ENCODE peak calls at places on chromosome 6, in four cellular contexts. C is NCI-H460, Y is NCI-H345, Z is RKO. N is an unnamed sample.
A peak's percentile ranks its signal among the peaks of the same experiment; 100 is the strongest.

GRCh38 chr6:43746613-43747101 is 23.4 kb upstream of the VEGFA start:
- DNase-seq in Y (no peak), C (no peak), Z (no peak), N (no peak)

GRCh38 chr6:29750709-29751108 is 27.5 kb downstream of the HLA-F start:
- DNase-seq in Z (no peak), Y (no peak), C (no peak), N (no peak)

GRCh38 chr6:1417718-1418117 is 28.3 kb downstream of the FOXF2 start:
- DNase-seq in Y (no peak), Z (no peak), C (no peak), N (no peak)

GRCh38 chr6:132607544-132608233 is 16.4 kb downstream of the TAAR2 start:
- DNase-seq in Z (no peak), Y (no peak), C (no peak), N (no peak)

GRCh38 chr6:114432380-114432779 is 89.6 kb upstream of the HS3ST5 start:
- DNase-seq in C (no peak), Z (no peak), Y (no peak), N (no peak)

GRCh38 chr6:117531346-117531745 is 48.9 kb downstream of the DCBLD1 start:
- DNase-seq in C (no peak), Z (no peak), Y (no peak), N (no peak)

GRCh38 chr6:41785254-41785653 is 2.2 kb upstream of the TOMM6 start:
- DNase-seq in C (no peak), Y (no peak), Z (no peak), N (no peak)

GRCh38 chr6:15608406-15608805 is 54.4 kb downstream of the DTNBP1 start:
- DNase-seq in Z (peak; percentile 49), Y (no peak), C (peak; percentile 1), N (no peak)

GRCh38 chr6:43669050-43669921 is 18.3 kb downstream of the MRPS18A start:
- DNase-seq in C (no peak), Z (peak; percentile 58), Y (no peak), N (no peak)

GRCh38 chr6:83429857-83430605 is 820 bp downstream of the ME1 start:
- DNase-seq in C (peak; percentile 39), Z (no peak), Y (no peak), N (no peak)

GRCh38 chr6:100468013-100468622 is 3.4 kb upstream of the SIM1 start:
- DNase-seq in Y (no peak), C (no peak), Z (no peak), N (no peak)

GRCh38 chr6:39430968-39431523 is 108.5 kb upstream of the KCNK16 start:
- DNase-seq in Y (peak; percentile 78), C (no peak), Z (no peak), N (peak; percentile 39)

GRCh38 chr6:218153-219018 is 73.9 kb upstream of the DUSP22 start:
- DNase-seq in C (no peak), Y (no peak), Z (no peak), N (no peak)